ENCODE peak calls at places on chromosome 13, in five cellular contexts. B is mammary epithelial cell, N is PC-9, L is mesendoderm, X is GM23248. W is an unnamed sample.
A peak's percentile ranks its signal among the peaks of the same experiment; 100 is the strongest.

GRCh38 chr13:26914624-26915023 is 154.0 kb upstream of the GPR12 start:
- DNase-seq in B (peak; percentile 86), N (no peak), L (no peak), X (no peak), W (peak; percentile 5)

GRCh38 chr13:21138561-21138960 is 37.8 kb downstream of the SKA3 start:
- DNase-seq in B (no peak), N (no peak), L (no peak), X (no peak), W (no peak)

GRCh38 chr13:102400619-102401125 is 1.2 kb downstream of the FGF14 start:
- DNase-seq in B (peak; percentile 11), N (no peak), L (peak; percentile 37), X (peak; percentile 53), W (no peak)

GRCh38 chr13:88196106-88196505 is 524.9 kb downstream of the SLITRK5 start:
- DNase-seq in B (no peak), N (no peak), L (peak; percentile 13), X (no peak), W (no peak)

GRCh38 chr13:102930566-102930965 is 84.7 kb downstream of the ERCC5 start:
- DNase-seq in B (no peak), N (no peak), L (no peak), X (no peak), W (no peak)

GRCh38 chr13:37627428-37627827 is 28.9 kb upstream of the POSTN start:
- DNase-seq in B (no peak), N (no peak), L (no peak), X (no peak), W (no peak)

GRCh38 chr13:36163303-36163702 is 32.1 kb upstream of the DCLK1 start:
- DNase-seq in B (no peak), N (no peak), L (peak; percentile 17), X (no peak), W (peak; percentile 22)

GRCh38 chr13:95133498-95133897 is 167.8 kb downstream of the ABCC4 start:
- DNase-seq in B (no peak), N (no peak), L (no peak), X (no peak), W (no peak)

GRCh38 chr13:46831588-46832194 is 34.7 kb upstream of the ESD start:
- DNase-seq in B (peak; percentile 37), N (no peak), L (peak; percentile 45), X (peak; percentile 57), W (peak; percentile 18)

GRCh38 chr13:65724261-65724660 is 1505.9 kb downstream of the PCDH9 start:
- DNase-seq in B (no peak), N (no peak), L (no peak), X (no peak), W (peak; percentile 68)

GRCh38 chr13:87334176-87334575 is 337.0 kb upstream of the SLITRK5 start:
- DNase-seq in B (no peak), N (no peak), L (no peak), X (no peak), W (no peak)

GRCh38 chr13:78820541-78820940 is 161.6 kb upstream of the OBI1 start:
- DNase-seq in B (no peak), N (no peak), L (peak; percentile 53), X (no peak), W (no peak)

GRCh38 chr13:114032121-114032799 is 58.4 kb upstream of the C13orf46 start:
- DNase-seq in B (no peak), N (no peak), L (peak; percentile 72), X (peak; percentile 73), W (peak; percentile 67)

GRCh38 chr13:51453308-51453958 is 597 bp upstream of the INTS6 start:
- DNase-seq in B (no peak), N (no peak), L (no peak), X (peak; percentile 87), W (no peak)

GRCh38 chr13:40672310-40673060 is 6.0 kb upstream of the FOXO1 start:
- DNase-seq in B (peak; percentile 85), N (peak; percentile 81), L (peak; percentile 72), X (peak; percentile 69), W (peak; percentile 78)

GRCh38 chr13:48244159-48244558 is 11.2 kb downstream of the ITM2B start:
- DNase-seq in B (no peak), N (no peak), L (no peak), X (no peak), W (no peak)

GRCh38 chr13:50123862-50124535 is 108.8 kb downstream of the KCNRG start:
- DNase-seq in B (peak; percentile 92), N (peak; percentile 82), L (peak; percentile 85), X (peak; percentile 97), W (peak; percentile 87)

GRCh38 chr13:39538826-39539555 is 64.0 kb downstream of the LHFPL6 start:
- DNase-seq in B (no peak), N (no peak), L (no peak), X (peak; percentile 36), W (peak; percentile 75)

GRCh38 chr13:36345438-36346221 is 564 bp downstream of the SPART start:
- DNase-seq in B (peak; percentile 83), N (peak; percentile 84), L (peak; percentile 91), X (peak; percentile 94), W (peak; percentile 86)

GRCh38 chr13:21557995-21558394 is 46.0 kb downstream of the MICU2 start:
- DNase-seq in B (peak; percentile 22), N (no peak), L (peak; percentile 62), X (peak; percentile 53), W (no peak)

DNA sequence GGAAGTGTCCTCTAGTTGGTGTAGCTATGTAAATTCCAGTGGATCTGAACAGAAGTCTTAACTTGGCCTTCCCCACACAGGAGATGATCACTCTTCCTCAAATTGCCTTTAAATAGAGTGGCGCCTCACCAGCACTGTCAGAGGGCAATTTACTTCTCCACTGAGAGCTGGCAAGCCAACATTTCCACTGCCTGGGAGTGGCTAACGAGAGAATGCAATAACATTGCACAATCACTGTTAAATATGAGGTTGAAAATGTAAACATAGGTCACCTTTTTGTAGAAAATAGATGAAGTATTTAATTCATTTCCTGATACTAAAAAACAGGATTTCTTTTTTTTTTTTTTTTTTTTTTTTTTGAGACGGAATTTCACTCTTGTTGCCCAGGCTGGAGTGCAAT is 55.4 kb upstream of the UBL3 start:
- DNase-seq in B (peak; percentile 70), N (peak; percentile 91), L (no peak), X (peak; percentile 79), W (peak; percentile 66)
- H3K4me2 ChIP-seq in B (no peak overlapping the region), N (peak overlapping the region; percentile 35), L (no peak overlapping the region), X (peak overlapping the region; percentile 18), W (no peak overlapping the region)

GRCh38 chr13:45337395-45337794 is 3.6 kb downstream of the TPT1 start:
- DNase-seq in B (no peak), N (no peak), L (no peak), X (no peak), W (no peak)
- H3K4me1 ChIP-seq in B (peaks cover 72% of the 10 kb centered on the region), N (peaks cover 77% of the 10 kb centered on the region), L (peaks cover 5% of the 10 kb centered on the region), X (peaks cover 76% of the 10 kb centered on the region), W (peaks cover 60% of the 10 kb centered on the region)

GRCh38 chr13:28851422-28851821 is 31.3 kb downstream of the MTUS2 start:
- DNase-seq in B (no peak), N (no peak), L (no peak), X (no peak), W (no peak)

GRCh38 chr13:28854657-28855056 is 34.5 kb downstream of the MTUS2 start:
- DNase-seq in B (no peak), N (no peak), L (peak; percentile 25), X (no peak), W (no peak)

GRCh38 chr13:28859069-28859468 is 38.9 kb downstream of the MTUS2 start:
- DNase-seq in B (no peak), N (no peak), L (no peak), X (no peak), W (no peak)

GRCh38 chr13:28856284-28856683 is 36.1 kb downstream of the MTUS2 start:
- DNase-seq in B (no peak), N (no peak), L (no peak), X (no peak), W (no peak)
- H3K79me2 ChIP-seq in B (no peaks in the 10 kb centered on the region), N (no peaks in the 10 kb centered on the region), L (no peaks in the 10 kb centered on the region), X (no peaks in the 10 kb centered on the region), W (no peaks in the 10 kb centered on the region)

GRCh38 chr13:55816976-55817601 is 1323.6 kb upstream of the PRR20A start:
- DNase-seq in B (no peak), N (no peak), L (no peak), X (no peak), W (no peak)
- H3K4me2 ChIP-seq in B (no peak overlapping the region), N (no peak overlapping the region), L (no peak overlapping the region), X (no peak overlapping the region), W (no peak overlapping the region)